ENCODE peak calls at places on chromosomes 13 and 19, in four cellular contexts. One of them, this sample, is unnamed.

GRCh38 chr13:38980628-38981078 is 10.0 kb downstream of the STOML3 start:
- DNase-seq in nephron progenitor cell: no peak
- DNase-seq in fibroblast of lung: no peak
- DNase-seq in astrocyte of the cerebellum: no peak
- DNase-seq in this sample: no peak

GRCh38 chr13:29817604-29818378 is 32.6 kb downstream of the UBL3 start:
- DNase-seq in nephron progenitor cell: no peak
- DNase-seq in fibroblast of lung: peak; percentile 22
- DNase-seq in astrocyte of the cerebellum: no peak
- DNase-seq in this sample: no peak

GRCh38 chr19:29277107-29277506 is 64.2 kb upstream of the UQCRFS1 start:
- DNase-seq in nephron progenitor cell: peak; percentile 18
- DNase-seq in fibroblast of lung: no peak
- DNase-seq in astrocyte of the cerebellum: no peak
- DNase-seq in this sample: no peak

GRCh38 chr19:33177417-33177976 is 16.6 kb upstream of the LRP3 start:
- DNase-seq in nephron progenitor cell: no peak
- DNase-seq in fibroblast of lung: no peak
- DNase-seq in astrocyte of the cerebellum: peak; percentile 24
- DNase-seq in this sample: no peak

GRCh38 chr19:18373892-18374629 is 11.9 kb upstream of the GDF15 start:
- DNase-seq in nephron progenitor cell: peak; percentile 75
- DNase-seq in fibroblast of lung: peak; percentile 99
- DNase-seq in astrocyte of the cerebellum: peak; percentile 97
- DNase-seq in this sample: peak; percentile 96

GRCh38 chr19:41309225-41310030 is 544 bp upstream of the CCDC97 start:
- DNase-seq in nephron progenitor cell: no peak
- DNase-seq in fibroblast of lung: no peak
- DNase-seq in astrocyte of the cerebellum: no peak
- DNase-seq in this sample: no peak

GRCh38 chr19:15836595-15837398 is 21.3 kb upstream of the OR10H1 start:
- DNase-seq in nephron progenitor cell: no peak
- DNase-seq in fibroblast of lung: peak; percentile 87
- DNase-seq in astrocyte of the cerebellum: peak; percentile 74
- DNase-seq in this sample: peak; percentile 73

GRCh38 chr19:40745402-40745780 is 4.9 kb downstream of the ACTMAP start:
- DNase-seq in nephron progenitor cell: no peak
- DNase-seq in fibroblast of lung: peak; percentile 52
- DNase-seq in astrocyte of the cerebellum: no peak
- DNase-seq in this sample: no peak

GRCh38 chr19:57434386-57435061 is 601 bp upstream of the ZNF749 start:
- DNase-seq in nephron progenitor cell: no peak
- DNase-seq in fibroblast of lung: no peak
- DNase-seq in astrocyte of the cerebellum: no peak
- DNase-seq in this sample: no peak

GRCh38 chr13:40101708-40102359 is 446.4 kb downstream of the COG6 start:
- DNase-seq in nephron progenitor cell: no peak
- DNase-seq in fibroblast of lung: no peak
- DNase-seq in astrocyte of the cerebellum: no peak
- DNase-seq in this sample: no peak

GRCh38 chr19:11418518-11419506 is at the start of gene RGL3:
- DNase-seq in nephron progenitor cell: peak; percentile 73
- DNase-seq in fibroblast of lung: no peak
- DNase-seq in astrocyte of the cerebellum: no peak
- DNase-seq in this sample: no peak

GRCh38 chr19:861756-862528 is 2.5 kb downstream of the CFD start:
- DNase-seq in nephron progenitor cell: peak; percentile 84
- DNase-seq in fibroblast of lung: no peak
- DNase-seq in astrocyte of the cerebellum: no peak
- DNase-seq in this sample: no peak

GRCh38 chr13:70188567-70188966 is 80.3 kb upstream of the KLHL1 start:
- DNase-seq in nephron progenitor cell: no peak
- DNase-seq in fibroblast of lung: no peak
- DNase-seq in astrocyte of the cerebellum: no peak
- DNase-seq in this sample: no peak

GRCh38 chr13:111361873-111362648 is 41.6 kb downstream of the TEX29 start:
- DNase-seq in nephron progenitor cell: no peak
- DNase-seq in fibroblast of lung: no peak
- DNase-seq in astrocyte of the cerebellum: no peak
- DNase-seq in this sample: no peak

GRCh38 chr19:19740755-19741154 is 7.8 kb upstream of the ZNF14 start:
- DNase-seq in nephron progenitor cell: no peak
- DNase-seq in fibroblast of lung: no peak
- DNase-seq in astrocyte of the cerebellum: no peak
- DNase-seq in this sample: no peak

GRCh38 chr19:17811103-17811502 is 10.2 kb downstream of the INSL3 start:
- DNase-seq in nephron progenitor cell: no peak
- DNase-seq in fibroblast of lung: no peak
- DNase-seq in astrocyte of the cerebellum: no peak
- DNase-seq in this sample: no peak

GRCh38 chr19:50908311-50908710 is 2.9 kb downstream of the KLK4 start:
- DNase-seq in nephron progenitor cell: no peak
- DNase-seq in fibroblast of lung: no peak
- DNase-seq in astrocyte of the cerebellum: no peak
- DNase-seq in this sample: no peak

GRCh38 chr19:44663996-44664395 is 7.3 kb upstream of the CEACAM19 start:
- DNase-seq in nephron progenitor cell: no peak
- DNase-seq in fibroblast of lung: no peak
- DNase-seq in astrocyte of the cerebellum: no peak
- DNase-seq in this sample: no peak

GRCh38 chr19:55083004-55083850 is 7.6 kb downstream of the EPS8L1 start:
- DNase-seq in nephron progenitor cell: peak; percentile 17
- DNase-seq in fibroblast of lung: no peak
- DNase-seq in astrocyte of the cerebellum: no peak
- DNase-seq in this sample: no peak

GRCh38 chr19:7013678-7014077 is 7.6 kb downstream of the MBD3L2B start:
- DNase-seq in nephron progenitor cell: no peak
- DNase-seq in fibroblast of lung: peak; percentile 14
- DNase-seq in astrocyte of the cerebellum: no peak
- DNase-seq in this sample: no peak

GRCh38 chr13:63377986-63378385 is 1962.3 kb upstream of the PCDH20 start:
- DNase-seq in nephron progenitor cell: no peak
- DNase-seq in fibroblast of lung: no peak
- DNase-seq in astrocyte of the cerebellum: no peak
- DNase-seq in this sample: no peak

GRCh38 chr19:45873219-45873772 is 9.2 kb downstream of the FOXA3 start:
- DNase-seq in nephron progenitor cell: no peak
- DNase-seq in fibroblast of lung: no peak
- DNase-seq in astrocyte of the cerebellum: no peak
- DNase-seq in this sample: no peak

GRCh38 chr13:94968040-94968756 is 255.9 kb upstream of the SOX21 start:
- DNase-seq in nephron progenitor cell: peak; percentile 71
- DNase-seq in fibroblast of lung: peak; percentile 20
- DNase-seq in astrocyte of the cerebellum: no peak
- DNase-seq in this sample: no peak

GRCh38 chr19:574658-575526 is 2.5 kb downstream of the BSG start:
- DNase-seq in nephron progenitor cell: peak; percentile 37
- DNase-seq in fibroblast of lung: peak; percentile 67
- DNase-seq in astrocyte of the cerebellum: no peak
- DNase-seq in this sample: no peak

GRCh38 chr19:12140545-12141404 is 625 bp upstream of the ZNF20 start:
- DNase-seq in nephron progenitor cell: peak; percentile 81
- DNase-seq in fibroblast of lung: peak; percentile 70
- DNase-seq in astrocyte of the cerebellum: peak; percentile 55
- DNase-seq in this sample: peak; percentile 44

This sample was measured in non-pigmented ciliary epithelial cell.